ENCODE peak calls at places on chromosomes 11 and 22, in ten cellular contexts. I, X, O, M, V, F, L, G, H and B are unnamed samples.

GRCh38 chr22:46073683-46074504 is 76.4 kb upstream of the PPARA start:
- DNase-seq in X (peak), M (peak), F (peak), O (peak), H (peak), I (no peak), G (no peak), V (no peak), L (peak), B (no peak)

GRCh38 chr11:117384045-117384444 is 56.4 kb downstream of the CEP164 start:
- DNase-seq in M (peak), X (peak), G (peak), I (no peak), L (no peak), H (no peak), F (no peak), V (no peak), O (peak), B (no peak)

GRCh38 chr11:116276051-116277044 is 496.4 kb downstream of the BUD13 start:
- DNase-seq in H (peak), I (peak), G (no peak), F (peak), M (peak), O (peak), L (no peak), V (peak), X (peak), B (no peak)

GRCh38 chr11:128949791-128950454 is 7.3 kb upstream of the TP53AIP1 start:
- DNase-seq in M (no peak), O (peak), L (no peak), X (peak), I (no peak), G (no peak), H (no peak), F (peak), V (no peak), B (no peak)

GRCh38 chr11:74141274-74141695 is 29.5 kb downstream of the C2CD3 start:
- DNase-seq in O (no peak), V (no peak), I (no peak), X (peak), M (no peak), L (no peak), H (no peak), F (no peak), G (no peak), B (no peak)

GRCh38 chr22:37824674-37825641 is 1.8 kb downstream of the GALR3 start:
- DNase-seq in I (peak), F (no peak), H (no peak), V (no peak), X (no peak), G (no peak), L (no peak), M (no peak), O (peak), B (no peak)

GRCh38 chr11:94885133-94885532 is 88.2 kb downstream of the CWC15 start:
- DNase-seq in V (no peak), M (no peak), G (no peak), X (peak), O (no peak), F (no peak), L (no peak), H (no peak), I (no peak), B (no peak)

GRCh38 chr11:69387409-69387885 is 93.5 kb downstream of the MYEOV start:
- DNase-seq in X (peak), H (no peak), V (no peak), I (no peak), G (no peak), M (no peak), O (no peak), F (no peak), L (peak), B (no peak)

GRCh38 chr11:60193687-60194433 is 11.0 kb upstream of the MS4A6A start:
- DNase-seq in H (no peak), F (peak), G (no peak), M (no peak), O (peak), L (no peak), X (peak), I (peak), V (peak), B (no peak)

GRCh38 chr11:6284250-6284649 is 24.6 kb downstream of the CCKBR start:
- DNase-seq in X (no peak), L (no peak), O (no peak), F (no peak), G (no peak), M (no peak), H (no peak), I (no peak), V (no peak), B (no peak)

GRCh38 chr11:215581-216037 is 8.1 kb downstream of the RIC8A start:
- DNase-seq in I (no peak), V (peak), H (peak), L (no peak), G (no peak), X (no peak), F (no peak), M (peak), O (no peak), B (no peak)

GRCh38 chr22:25478573-25478972 is 85.9 kb upstream of the GRK3 start:
- DNase-seq in V (no peak), O (no peak), I (no peak), G (no peak), F (no peak), M (no peak), L (no peak), H (no peak), X (no peak), B (no peak)

GRCh38 chr11:46249103-46249942 is 28.1 kb upstream of the CREB3L1 start:
- DNase-seq in I (no peak), L (no peak), X (no peak), G (no peak), M (no peak), O (peak), H (no peak), F (no peak), V (peak), B (no peak)

GRCh38 chr22:26364066-26365015 is 64.7 kb upstream of the ASPHD2 start:
- DNase-seq in H (no peak), L (no peak), X (peak), I (peak), O (peak), G (peak), F (peak), M (no peak), V (peak), B (peak)

GRCh38 chr11:118746988-118747585 is 43.9 kb downstream of the DDX6 start:
- DNase-seq in O (peak), F (no peak), V (no peak), M (no peak), G (no peak), L (no peak), X (no peak), I (no peak), H (no peak), B (no peak)

GRCh38 chr11:62546244-62546936 is at the start of gene AHNAK:
- DNase-seq in O (peak), M (peak), L (peak), F (peak), V (peak), G (no peak), I (peak), X (peak), H (peak), B (no peak)

GRCh38 chr11:116791002-116791812 is 472 bp downstream of the APOA5 start:
- DNase-seq in G (no peak), O (peak), F (peak), H (peak), X (peak), I (peak), V (peak), L (no peak), M (peak), B (no peak)

GRCh38 chr11:118886681-118887111 is 3.0 kb downstream of the CXCR5 start:
- DNase-seq in F (no peak), H (no peak), I (peak), O (no peak), X (no peak), G (no peak), V (no peak), L (no peak), M (no peak), B (no peak)

GRCh38 chr22:49724030-49724892 is 103.4 kb downstream of the BRD1 start:
- DNase-seq in X (no peak), H (no peak), M (no peak), O (no peak), F (no peak), G (no peak), V (peak), I (no peak), L (no peak), B (no peak)

GRCh38 chr11:45148276-45148675 is 1.8 kb downstream of the PRDM11 start:
- DNase-seq in F (no peak), L (peak), H (no peak), O (no peak), I (no peak), G (no peak), V (no peak), X (no peak), M (peak), B (no peak)

GRCh38 chr11:11073996-11074395 is 216.1 kb upstream of the ZBED5 start:
- DNase-seq in M (no peak), G (no peak), H (no peak), V (no peak), O (no peak), F (no peak), I (no peak), X (no peak), L (no peak), B (no peak)

GRCh38 chr22:31490496-31490925 is 869 bp upstream of the EIF4ENIF1 start:
- DNase-seq in G (no peak), I (peak), L (no peak), X (peak), H (no peak), O (peak), V (peak), M (peak), F (peak), B (peak)

GRCh38 chr11:12079726-12080556 is 30.4 kb upstream of the MICAL2 start:
- DNase-seq in L (peak), V (no peak), H (peak), M (peak), F (peak), I (no peak), O (peak), X (peak), G (peak), B (no peak)

GRCh38 chr11:122319011-122319410 is 203.0 kb upstream of the BLID start:
- DNase-seq in G (no peak), M (no peak), L (no peak), O (no peak), H (no peak), V (no peak), F (no peak), I (no peak), X (no peak), B (no peak)

GRCh38 chr22:45344339-45344738 is 34.6 kb downstream of the FAM118A start:
- DNase-seq in V (peak), G (no peak), X (peak), M (no peak), I (no peak), H (no peak), O (peak), L (no peak), F (no peak), B (no peak)

GRCh38 chr22:40668611-40669390 is 10.5 kb upstream of the MCHR1 start:
- DNase-seq in O (peak), L (no peak), F (no peak), V (peak), H (no peak), X (peak), I (no peak), M (no peak), G (peak), B (no peak)

GRCh38 chr11:87038235-87038960 is 664 bp downstream of the TMEM135 start:
- DNase-seq in O (no peak), V (peak), X (peak), F (no peak), G (no peak), I (no peak), L (no peak), M (no peak), H (no peak), B (no peak)

GRCh38 chr11:94586978-94587377 is 19.8 kb downstream of the PIWIL4 start:
- DNase-seq in F (no peak), G (no peak), O (no peak), L (no peak), M (no peak), I (no peak), H (no peak), V (no peak), X (peak), B (no peak)

GRCh38 chr11:114159802-114160588 is 100.5 kb downstream of the ZBTB16 start:
- DNase-seq in F (peak), M (peak), X (peak), I (peak), O (peak), G (peak), H (peak), L (peak), V (peak), B (peak)

GRCh38 chr22:37204045-37204655 is 8.1 kb downstream of the SSTR3 start:
- DNase-seq in V (no peak), X (no peak), G (no peak), F (no peak), H (peak), M (peak), I (no peak), L (no peak), O (no peak), B (no peak)

GRCh38 chr22:27252282-27253049 is 549.1 kb downstream of the MN1 start:
- DNase-seq in I (no peak), L (peak), O (peak), F (no peak), G (peak), X (peak), V (no peak), M (peak), H (no peak), B (no peak)

GRCh38 chr11:86695391-86695790 is 23.0 kb upstream of the ME3 start:
- DNase-seq in O (no peak), V (no peak), H (no peak), M (no peak), G (no peak), I (no peak), F (no peak), X (no peak), L (no peak), B (no peak)

GRCh38 chr11:67266424-67267187 is at the start of gene GRK2:
- DNase-seq in X (no peak), O (peak), F (peak), V (peak), H (peak), L (peak), G (no peak), I (no peak), M (peak), B (no peak)

GRCh38 chr11:45262900-45263299 is 23.2 kb downstream of the SYT13 start:
- DNase-seq in O (no peak), F (no peak), X (no peak), G (no peak), I (no peak), L (no peak), M (no peak), H (no peak), V (no peak), B (no peak)

GRCh38 chr11:17197431-17197898 is 10.3 kb downstream of the PIK3C2A start:
- DNase-seq in O (no peak), F (no peak), I (no peak), X (peak), H (no peak), M (no peak), L (no peak), G (no peak), V (no peak), B (no peak)

GRCh38 chr11:27898166-27898565 is 197.9 kb upstream of the BDNF start:
- DNase-seq in O (no peak), G (no peak), V (no peak), H (no peak), L (no peak), F (no peak), X (peak), M (no peak), I (no peak), B (no peak)

GRCh38 chr11:132312161-132312560 is 941.7 kb downstream of the NTM start:
- DNase-seq in X (peak), H (no peak), L (no peak), I (peak), O (peak), M (no peak), V (no peak), F (no peak), G (peak), B (no peak)

GRCh38 chr11:117523680-117524079 is 196.0 kb downstream of the CEP164 start:
- DNase-seq in I (no peak), M (no peak), X (peak), F (no peak), H (no peak), V (no peak), L (no peak), G (no peak), O (peak), B (no peak)

GRCh38 chr11:124793466-124794278 is 6.5 kb downstream of the MSANTD2 start:
- DNase-seq in X (peak), G (no peak), F (peak), V (peak), M (no peak), I (peak), O (peak), L (no peak), H (no peak), B (no peak)

GRCh38 chr22:42720263-42721044 is at the start of gene A4GALT:
- DNase-seq in H (no peak), M (no peak), V (no peak), G (no peak), F (no peak), X (no peak), O (peak), L (no peak), I (peak), B (no peak)

GRCh38 chr22:42717197-42717967 is 3.3 kb downstream of the A4GALT start:
- DNase-seq in F (no peak), M (no peak), L (no peak), H (no peak), I (no peak), O (peak), V (peak), G (no peak), X (peak), B (no peak)

GRCh38 chr22:42719656-42720262 is 911 bp downstream of the A4GALT start:
- DNase-seq in M (no peak), G (no peak), H (peak), X (no peak), O (no peak), V (no peak), I (no peak), F (no peak), L (no peak), B (no peak)

GRCh38 chr22:42721045-42721434 is 370 bp upstream of the A4GALT start:
- DNase-seq in M (no peak), O (peak), X (no peak), H (no peak), I (no peak), G (no peak), F (no peak), L (no peak), V (no peak), B (no peak)

GRCh38 chr22:42719133-42719532 is 1.5 kb downstream of the A4GALT start:
- DNase-seq in O (peak), X (peak), V (no peak), G (no peak), I (no peak), H (no peak), M (no peak), F (no peak), L (no peak), B (no peak)
- H3K4me3 ChIP-seq in O (no peak), X (peak), V (no peak), G (no peak), I (peak), H (peak), M (no peak), F (no peak), L (peak), B (peak)

DNA sequence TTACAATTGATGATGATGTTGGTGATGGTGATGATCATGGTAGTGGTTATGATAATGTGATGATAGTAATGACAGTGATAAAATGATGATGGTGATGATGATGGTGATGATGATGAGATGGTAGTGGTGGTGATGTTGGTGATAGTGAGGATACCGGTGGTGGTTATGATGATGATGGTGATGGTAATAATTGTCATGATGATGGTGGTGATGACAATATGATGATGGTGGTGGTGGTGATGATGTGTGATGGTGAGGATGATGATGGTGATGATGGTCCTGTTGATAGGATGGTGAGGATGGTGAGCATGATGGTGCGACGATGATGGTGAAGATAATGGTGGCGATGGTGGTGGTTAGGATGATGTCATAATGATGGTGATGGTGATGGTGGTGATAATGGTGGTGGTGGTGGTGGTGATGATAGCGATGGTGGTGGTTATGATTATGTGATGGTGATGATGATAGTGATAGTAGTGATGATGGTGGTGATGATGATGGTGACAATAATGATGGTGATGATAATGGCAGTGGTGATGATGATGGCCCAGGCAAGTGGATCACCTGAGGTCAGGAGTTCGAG is 1129.9 kb downstream of the BRD1 start:
- DNase-seq in L (no peak), O (no peak), G (no peak), V (no peak), I (no peak), M (no peak), X (no peak), H (no peak), F (no peak), B (no peak)
- H3K4me3 ChIP-seq in L (no peak), O (no peak), G (no peak), V (no peak), I (no peak), M (no peak), X (no peak), H (no peak), F (no peak), B (no peak)

GRCh38 chr22:33056108-33056507 is 2.1 kb downstream of the SYN3 start:
- DNase-seq in I (peak), V (no peak), F (no peak), O (no peak), G (no peak), X (no peak), H (no peak), L (no peak), M (no peak), B (no peak)
- H3K4me3 ChIP-seq in I (no peak), V (no peak), F (no peak), O (no peak), G (no peak), X (no peak), H (no peak), L (no peak), M (no peak), B (no peak)

DNA sequence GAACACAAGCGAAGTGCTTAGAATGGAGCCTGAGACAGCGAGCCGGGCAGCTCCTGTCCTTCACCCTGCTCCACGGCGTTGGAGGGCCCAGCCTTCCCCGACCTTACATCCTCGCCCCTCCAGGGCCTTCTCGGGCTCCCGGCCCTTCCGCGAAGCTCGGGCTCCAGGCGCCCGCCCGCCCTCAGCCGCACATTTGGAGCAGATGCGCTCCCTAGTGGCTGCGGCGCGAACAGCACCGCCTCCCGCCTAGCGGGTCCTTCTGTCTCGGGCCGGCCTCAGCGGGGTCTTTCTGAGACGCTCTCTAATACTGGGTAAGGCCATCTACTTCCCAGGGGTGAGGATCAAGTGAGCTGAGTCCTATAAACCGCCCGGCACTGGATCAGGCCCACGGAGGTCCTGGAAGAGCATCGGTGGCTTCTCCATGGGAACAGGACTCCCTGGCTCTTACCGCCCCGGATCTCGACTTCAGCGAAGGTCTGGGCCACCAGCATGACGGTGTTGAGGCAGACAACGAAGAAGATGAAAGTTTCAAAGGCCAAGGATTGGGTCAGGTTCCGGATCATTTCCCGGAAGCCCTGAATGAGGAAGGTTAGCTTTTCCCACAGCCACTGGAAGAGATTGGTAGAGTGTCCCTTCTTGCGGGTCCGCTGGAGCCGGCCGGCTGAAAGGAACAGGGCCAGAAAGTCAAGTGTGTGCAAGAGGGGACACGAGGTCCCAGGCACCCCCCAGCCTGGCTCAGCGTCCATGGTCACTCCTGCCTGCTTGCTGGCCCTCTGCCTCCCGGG is 3.7 kb downstream of the CATSPER1 start:
- DNase-seq in H (peak), F (peak), O (peak), G (no peak), I (peak), M (peak), L (no peak), X (peak), V (peak), B (no peak)
- H3K4me3 ChIP-seq in H (no peak), F (no peak), O (no peak), G (peak), I (no peak), M (no peak), L (peak), X (no peak), V (peak), B (peak)

GRCh38 chr22:30314918-30315317 is 11.8 kb downstream of the TBC1D10A start:
- DNase-seq in F (no peak), M (no peak), H (no peak), O (no peak), G (no peak), X (peak), L (no peak), I (peak), V (peak), B (no peak)
- H3K4me3 ChIP-seq in F (no peak), M (no peak), H (no peak), O (no peak), G (no peak), X (no peak), L (no peak), I (no peak), V (no peak), B (no peak)

GRCh38 chr11:107018902-107019493 is 722 bp upstream of the GUCY1A2 start:
- DNase-seq in X (peak), G (no peak), H (peak), O (peak), V (peak), I (peak), F (peak), L (peak), M (peak), B (no peak)
- H3K4me3 ChIP-seq in X (no peak), G (peak), H (peak), O (peak), V (no peak), I (no peak), F (no peak), L (peak), M (no peak), B (peak)